ENCODE peak calls at places on chromosomes 11 and 22, in six cellular contexts. D, X, R, I, S and F are unnamed samples.

GRCh38 chr22:48248901-48249455 is 1486.5 kb downstream of the TBC1D22A start:
- DNase-seq in S (no peak), D (no peak), I (no peak), R (peak; percentile 33), X (no peak), F (no peak)

GRCh38 chr11:14577290-14577689 is 57.1 kb upstream of the PSMA1 start:
- DNase-seq in X (no peak), R (no peak), D (no peak), I (no peak), S (no peak), F (no peak)

GRCh38 chr11:95156916-95157568 is 67.4 kb downstream of the ENDOD1 start:
- DNase-seq in X (no peak), I (peak; percentile 39), R (peak; percentile 84), S (no peak), D (peak; percentile 75), F (no peak)

GRCh38 chr11:107999759-108000455 is 8.8 kb upstream of the CUL5 start:
- DNase-seq in X (peak; percentile 35), I (peak; percentile 71), S (no peak), D (peak; percentile 21), R (no peak), F (no peak)

GRCh38 chr11:11626128-11626527 is 4.3 kb upstream of the GALNT18 start:
- DNase-seq in D (no peak), R (no peak), I (no peak), S (no peak), X (no peak), F (no peak)

GRCh38 chr11:45280449-45280848 is 5.7 kb downstream of the SYT13 start:
- DNase-seq in I (no peak), R (no peak), S (no peak), X (no peak), D (no peak), F (no peak)

GRCh38 chr11:443542-444199 is 1.9 kb upstream of the ANO9 start:
- DNase-seq in I (no peak), R (no peak), D (no peak), S (peak; percentile 54), X (peak; percentile 65), F (no peak)

GRCh38 chr11:12289667-12290476 is 87.5 kb upstream of the PARVA start:
- DNase-seq in I (no peak), X (no peak), R (no peak), S (no peak), D (no peak), F (no peak)

DNA sequence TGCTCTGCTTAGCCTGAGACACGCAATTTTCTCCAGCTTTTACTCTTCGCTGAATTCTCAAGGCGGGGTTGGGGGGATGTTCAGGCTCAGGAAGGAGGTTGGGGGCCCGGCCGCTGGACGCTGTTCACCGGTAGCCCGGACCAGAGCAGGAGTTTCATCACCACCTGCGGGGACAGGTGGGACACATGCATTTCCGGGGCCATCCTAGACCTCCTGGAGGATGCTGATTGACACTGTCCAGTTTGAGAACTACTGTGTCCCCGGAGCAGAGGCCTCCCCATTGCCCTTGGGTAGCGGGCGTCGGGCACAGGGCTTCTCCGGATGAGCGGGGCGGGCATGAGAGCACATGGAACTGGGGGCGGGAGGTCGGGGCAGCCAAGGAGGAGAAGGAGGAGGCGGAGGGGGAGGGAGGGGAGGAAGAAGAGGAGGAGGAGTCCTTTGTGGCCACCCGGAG is 144.0 kb upstream of the GRK3 start:
- DNase-seq in S (no peak), I (no peak), D (no peak), X (no peak), R (no peak), F (no peak)
- H3K4me3 ChIP-seq in S (no peak overlapping the region), I (peak overlapping the region; percentile 31), D (no peak overlapping the region), X (no peak overlapping the region), R (no peak overlapping the region), F (peak overlapping the region; percentile 48)

GRCh38 chr11:68835749-68836148 is 6.0 kb downstream of the CPT1A start:
- DNase-seq in R (no peak), S (no peak), I (no peak), X (no peak), D (no peak), F (no peak)

GRCh38 chr11:68838572-68838964 is 3.1 kb downstream of the CPT1A start:
- DNase-seq in R (peak; percentile 88), S (no peak), X (peak; percentile 30), D (peak; percentile 43), I (peak; percentile 58), F (no peak)

GRCh38 chr11:68837583-68838571 is 3.8 kb downstream of the CPT1A start:
- DNase-seq in S (no peak), X (no peak), R (no peak), D (no peak), I (no peak), F (peak; percentile 79)

GRCh38 chr11:68832476-68833176 is 9.1 kb downstream of the CPT1A start:
- DNase-seq in R (no peak), X (no peak), I (no peak), S (no peak), D (no peak), F (no peak)

GRCh38 chr11:68835328-68835727 is 6.4 kb downstream of the CPT1A start:
- DNase-seq in S (no peak), I (no peak), R (no peak), D (no peak), X (no peak), F (no peak)
- H3K4me3 ChIP-seq in S (no peak overlapping the region), I (no peak overlapping the region), R (no peak overlapping the region), D (no peak overlapping the region), X (no peak overlapping the region), F (no peak overlapping the region)

GRCh38 chr11:123561046-123561781 is 93.2 kb downstream of the SCN3B start:
- DNase-seq in I (peak; percentile 56), R (no peak), S (no peak), D (peak; percentile 32), X (peak; percentile 7), F (no peak)
- H3K4me3 ChIP-seq in I (no peak overlapping the region), R (no peak overlapping the region), S (no peak overlapping the region), D (peak overlapping the region; percentile 18), X (no peak overlapping the region), F (no peak overlapping the region)

DNA sequence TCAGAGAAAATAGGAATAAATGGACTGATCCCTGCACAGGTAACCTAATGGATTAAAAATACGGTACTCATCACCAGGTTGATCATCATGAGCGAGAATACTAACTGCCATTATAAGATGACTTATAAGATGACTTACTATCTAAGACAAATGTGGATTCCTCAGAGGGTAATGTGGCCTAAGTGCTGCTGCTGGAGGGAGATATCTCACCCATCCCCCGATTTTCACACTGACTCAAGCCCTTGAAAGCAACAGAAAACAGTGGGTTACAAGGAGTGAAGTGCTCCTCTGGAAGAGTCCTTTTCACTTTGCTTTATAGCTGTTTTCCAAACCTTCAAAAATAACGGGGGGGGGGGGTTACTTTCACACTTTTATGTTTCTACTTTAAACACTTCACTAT is 920 bp downstream of the TMEM218 start:
- DNase-seq in S (no peak), D (no peak), X (peak; percentile 16), R (no peak), I (no peak), F (no peak)
- H3K4me3 ChIP-seq in S (no peak overlapping the region), D (peak overlapping the region; percentile 90), X (peak overlapping the region; percentile 99), R (no peak overlapping the region), I (peak overlapping the region; percentile 57), F (no peak overlapping the region)

GRCh38 chr11:10309163-10310093 is 4.6 kb downstream of the ADM start:
- DNase-seq in R (peak; percentile 89), X (peak; percentile 78), S (peak; percentile 83), I (peak; percentile 91), D (peak; percentile 92), F (peak; percentile 80)
- H3K4me3 ChIP-seq in R (no peak overlapping the region), X (no peak overlapping the region), S (no peak overlapping the region), I (no peak overlapping the region), D (peak overlapping the region; percentile 0), F (no peak overlapping the region)

DNA sequence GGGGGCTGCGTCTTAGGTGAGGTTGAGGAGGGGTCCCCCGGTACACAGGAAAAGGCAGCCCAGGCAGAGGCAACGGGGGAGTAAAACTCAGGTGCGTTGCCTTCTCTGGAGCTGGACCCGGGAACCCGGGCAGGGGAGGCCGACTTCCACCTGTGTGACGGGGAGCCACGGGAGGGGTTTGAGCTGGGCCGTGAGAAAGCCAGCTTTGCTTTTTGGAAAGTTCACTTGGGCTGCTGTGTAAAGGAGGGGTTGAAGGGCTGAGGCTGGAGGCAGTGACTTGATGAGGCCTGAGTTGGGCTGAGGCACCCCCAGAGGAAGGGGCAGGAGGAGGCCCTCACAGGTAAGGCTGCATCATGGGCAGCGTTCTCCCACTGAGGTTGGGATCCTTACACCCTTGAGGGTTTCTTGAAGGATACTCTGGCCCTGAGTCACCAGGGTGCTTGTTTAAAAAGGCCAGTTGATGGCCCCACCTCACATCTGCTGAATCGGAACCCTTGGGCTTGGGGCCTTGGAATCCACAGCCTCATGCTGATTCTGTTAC is 47.2 kb downstream of the CHRDL2 start:
- DNase-seq in R (peak; percentile 65), S (no peak), X (peak; percentile 48), D (peak; percentile 40), I (no peak), F (no peak)
- H3K4me3 ChIP-seq in R (no peak overlapping the region), S (no peak overlapping the region), X (peak overlapping the region; percentile 24), D (no peak overlapping the region), I (no peak overlapping the region), F (no peak overlapping the region)

GRCh38 chr22:46393791-46394333 is 58.3 kb downstream of the TRMU start:
- DNase-seq in R (no peak), I (no peak), D (no peak), S (no peak), X (no peak), F (no peak)

GRCh38 chr22:46390652-46391301 is 55.3 kb downstream of the TRMU start:
- DNase-seq in S (peak; percentile 56), X (peak; percentile 62), D (peak; percentile 80), I (peak; percentile 71), R (no peak), F (peak; percentile 85)

GRCh38 chr22:46391486-46392136 is 56.1 kb downstream of the TRMU start:
- DNase-seq in I (no peak), X (no peak), R (no peak), D (no peak), S (no peak), F (peak; percentile 50)

GRCh38 chr22:46390105-46390651 is 54.7 kb downstream of the TRMU start:
- DNase-seq in X (no peak), S (no peak), I (no peak), D (no peak), R (no peak), F (no peak)

GRCh38 chr22:46392137-46392844 is 56.8 kb downstream of the TRMU start:
- DNase-seq in X (no peak), D (no peak), R (no peak), I (no peak), S (no peak), F (no peak)
- H3K4me3 ChIP-seq in X (no peak overlapping the region), D (no peak overlapping the region), R (no peak overlapping the region), I (no peak overlapping the region), S (no peak overlapping the region), F (no peak overlapping the region)

GRCh38 chr11:8459711-8460399 is 134.2 kb downstream of the STK33 start:
- DNase-seq in I (no peak), D (peak; percentile 2), X (no peak), R (no peak), S (no peak), F (no peak)
- H3K4me3 ChIP-seq in I (no peak overlapping the region), D (no peak overlapping the region), X (no peak overlapping the region), R (no peak overlapping the region), S (no peak overlapping the region), F (no peak overlapping the region)